ENCODE peak calls at places on chromosomes 1 and 21, in ten cellular contexts. O, R, P, J, U, A, I, Z, M and E are unnamed samples.
A peak's percentile ranks its signal among the peaks of the same experiment; 100 is the strongest.

GRCh38 chr1:241696172-241696814 is 44.2 kb downstream of the WDR64 start:
- DNase-seq in O (no peak), R (no peak), P (no peak), J (no peak), U (no peak), A (no peak), I (no peak), Z (no peak), M (no peak), E (no peak)

GRCh38 chr1:44949286-44949685 is 37.1 kb downstream of the EIF2B3 start:
- DNase-seq in O (no peak), R (no peak), P (no peak), J (no peak), U (no peak), A (no peak), I (no peak), Z (no peak), M (no peak), E (no peak)

GRCh38 chr1:910881-911721 is 12.6 kb upstream of the SAMD11 start:
- DNase-seq in O (peak; percentile 82), R (no peak), P (peak; percentile 81), J (no peak), U (no peak), A (peak; percentile 5), I (no peak), Z (peak; percentile 48), M (no peak), E (peak; percentile 22)

GRCh38 chr1:58702766-58703165 is 2.9 kb upstream of the MYSM1 start:
- DNase-seq in O (no peak), R (no peak), P (no peak), J (no peak), U (no peak), A (no peak), I (no peak), Z (no peak), M (no peak), E (no peak)

GRCh38 chr1:46735708-46736324 is 16.9 kb upstream of the EFCAB14 start:
- DNase-seq in O (peak; percentile 81), R (no peak), P (peak; percentile 71), J (peak; percentile 60), U (peak; percentile 78), A (no peak), I (peak; percentile 86), Z (peak; percentile 59), M (peak; percentile 57), E (no peak)

GRCh38 chr1:3094863-3095780 is 26.1 kb downstream of the PRDM16 start:
- DNase-seq in O (no peak), R (no peak), P (no peak), J (no peak), U (no peak), A (no peak), I (no peak), Z (no peak), M (no peak), E (no peak)

GRCh38 chr1:117534995-117535467 is 70.8 kb upstream of the TENT5C start:
- DNase-seq in O (peak; percentile 87), R (no peak), P (peak; percentile 62), J (peak; percentile 79), U (peak; percentile 61), A (peak; percentile 27), I (peak; percentile 92), Z (no peak), M (peak; percentile 23), E (no peak)

GRCh38 chr1:48292706-48293105 is 70.2 kb downstream of the SLC5A9 start:
- DNase-seq in O (no peak), R (no peak), P (no peak), J (no peak), U (no peak), A (no peak), I (no peak), Z (no peak), M (no peak), E (no peak)

GRCh38 chr1:225899044-225899925 is 10.3 kb upstream of the LEFTY1 start:
- DNase-seq in O (no peak), R (no peak), P (no peak), J (peak; percentile 99), U (no peak), A (no peak), I (peak; percentile 95), Z (no peak), M (no peak), E (no peak)

GRCh38 chr1:158149175-158149574 is 31.5 kb upstream of the CD1D start:
- DNase-seq in O (no peak), R (no peak), P (no peak), J (no peak), U (no peak), A (no peak), I (no peak), Z (no peak), M (no peak), E (no peak)

GRCh38 chr1:97094257-97094972 is 372.8 kb downstream of the PTBP2 start:
- DNase-seq in O (no peak), R (no peak), P (peak; percentile 63), J (no peak), U (peak; percentile 19), A (no peak), I (no peak), Z (no peak), M (no peak), E (no peak)

GRCh38 chr1:9426291-9426711 is 113.0 kb upstream of the SLC25A33 start:
- DNase-seq in O (no peak), R (no peak), P (no peak), J (no peak), U (no peak), A (peak; percentile 75), I (no peak), Z (no peak), M (no peak), E (no peak)

GRCh38 chr1:109474697-109475096 is 8.4 kb downstream of the SYPL2 start:
- DNase-seq in O (no peak), R (no peak), P (no peak), J (peak; percentile 4), U (no peak), A (no peak), I (no peak), Z (no peak), M (no peak), E (no peak)

GRCh38 chr21:17442174-17442573 is 70.7 kb upstream of the CXADR start:
- DNase-seq in O (no peak), R (no peak), P (no peak), J (no peak), U (no peak), A (no peak), I (no peak), Z (no peak), M (no peak), E (no peak)

GRCh38 chr1:197618065-197618464 is 157.2 kb downstream of the DENND1B start:
- DNase-seq in O (no peak), R (no peak), P (peak; percentile 14), J (no peak), U (no peak), A (no peak), I (no peak), Z (no peak), M (no peak), E (no peak)

DNA sequence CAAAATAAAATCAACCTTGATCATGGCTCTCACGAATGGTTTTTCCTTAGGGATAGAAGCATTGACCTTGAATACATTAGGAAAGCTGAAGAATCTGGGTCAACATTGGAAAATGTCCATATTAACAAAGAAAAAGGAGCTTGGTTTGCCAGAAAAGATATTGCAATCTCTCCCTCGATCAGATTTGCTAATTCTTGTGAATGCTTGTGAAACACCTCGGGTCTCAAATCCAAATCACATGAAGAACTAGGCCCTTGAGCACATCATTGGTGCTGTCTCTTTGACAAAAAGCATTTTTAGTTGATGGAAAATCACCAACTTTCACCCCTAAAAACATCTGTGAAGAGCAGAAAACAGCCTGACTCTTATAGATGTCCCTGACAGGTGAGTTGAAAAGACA is 58.8 kb downstream of the ZC3H11B start:
- DNase-seq in O (no peak), R (no peak), P (peak; percentile 29), J (no peak), U (no peak), A (no peak), I (no peak), Z (no peak), M (no peak), E (no peak)
- TF ChIP-seq CTCF in O (no peak), R (no peak), P (no peak), J (no peak), U (no peak), A (no peak), I (no peak), Z (no peak), M (no peak), E (no peak)

GRCh38 chr1:119676571-119677206 is 28.6 kb upstream of the ZNF697 start:
- DNase-seq in O (no peak), R (no peak), P (peak; percentile 6), J (no peak), U (no peak), A (no peak), I (peak; percentile 56), Z (no peak), M (no peak), E (no peak)
- TF ChIP-seq CTCF in O (peak; percentile 35), R (no peak), P (no peak), J (peak; percentile 39), U (peak; percentile 13), A (no peak), I (peak; percentile 69), Z (no peak), M (no peak), E (no peak)

GRCh38 chr1:22944656-22945055 is 28.0 kb downstream of the LACTBL1 start:
- DNase-seq in O (no peak), R (no peak), P (no peak), J (peak; percentile 3), U (no peak), A (no peak), I (no peak), Z (no peak), M (no peak), E (no peak)
- TF ChIP-seq CTCF in O (no peak), R (no peak), P (no peak), J (no peak), U (no peak), A (no peak), I (no peak), Z (no peak), M (no peak), E (no peak)

GRCh38 chr1:155309423-155310021 is 856 bp downstream of the FDPS start:
- DNase-seq in O (peak; percentile 56), R (no peak), P (peak; percentile 57), J (no peak), U (no peak), A (peak; percentile 49), I (no peak), Z (no peak), M (no peak), E (no peak)

GRCh38 chr1:155304558-155305063 is 3.4 kb upstream of the PKLR start:
- DNase-seq in O (no peak), R (no peak), P (no peak), J (no peak), U (no peak), A (no peak), I (no peak), Z (no peak), M (no peak), E (no peak)

GRCh38 chr1:155305881-155306391 is 2.7 kb upstream of the FDPS start:
- DNase-seq in O (no peak), R (no peak), P (no peak), J (no peak), U (no peak), A (no peak), I (no peak), Z (no peak), M (no peak), E (no peak)

GRCh38 chr1:155308493-155309422 is at the start of gene FDPS:
- DNase-seq in O (peak; percentile 98), R (peak; percentile 98), P (peak; percentile 100), J (peak; percentile 99), U (peak; percentile 99), A (peak; percentile 99), I (peak; percentile 99), Z (peak; percentile 90), M (peak; percentile 88), E (peak; percentile 91)

GRCh38 chr1:155307247-155307740 is 1.4 kb upstream of the FDPS start:
- DNase-seq in O (peak; percentile 41), R (no peak), P (peak; percentile 58), J (peak; percentile 61), U (no peak), A (no peak), I (peak; percentile 85), Z (no peak), M (no peak), E (no peak)
- TF ChIP-seq CTCF in O (peak; percentile 42), R (peak; percentile 40), P (peak; percentile 21), J (peak; percentile 76), U (peak; percentile 51), A (no peak), I (peak; percentile 77), Z (no peak), M (peak; percentile 50), E (no peak)